ENCODE peak calls at places on chromosomes 2 and 18, in seven cellular contexts. W is endothelial cell of umbilical vein, B is stomach, A is prostate gland, N is GM23338, Q is Panc1, V is sigmoid colon. U is an unnamed sample. For H3K4me1, the result is how much of the 10 kb centered on the place peaks cover.

GRCh38 chr2:95025406-95026319 is at the start of gene MAL:
- DNase-seq in Q (no peak), W (no peak), V (no peak), N (peak), A (no peak), B (peak), U (no peak)

GRCh38 chr18:12283256-12283655 is 24.8 kb upstream of the TUBB6 start:
- DNase-seq in W (peak), N (peak), Q (no peak), V (no peak), B (no peak), A (no peak), U (no peak)

GRCh38 chr2:27251786-27252185 is 11.1 kb downstream of the SLC30A3 start:
- DNase-seq in Q (no peak), V (no peak), B (no peak), N (no peak), W (no peak), A (no peak), U (no peak)

GRCh38 chr18:46324087-46324486 is 219.9 kb downstream of the HAUS1 start:
- DNase-seq in V (no peak), Q (no peak), N (no peak), A (no peak), W (no peak), B (no peak), U (no peak)

GRCh38 chr2:231527091-231527395 is 3.2 kb downstream of the NMUR1 start:
- DNase-seq in V (peak), A (no peak), Q (no peak), N (peak), W (no peak), B (no peak), U (no peak)

GRCh38 chr2:167134381-167135072 is 246.2 kb downstream of the XIRP2 start:
- DNase-seq in W (peak), B (no peak), Q (peak), A (no peak), V (no peak), N (no peak), U (no peak)

GRCh38 chr2:227052879-227053278 is 111.1 kb downstream of the COL4A4 start:
- DNase-seq in N (no peak), W (no peak), A (peak), B (no peak), Q (no peak), V (no peak), U (no peak)

GRCh38 chr2:234771985-234772774 is 179.6 kb upstream of the SH3BP4 start:
- DNase-seq in Q (no peak), W (no peak), N (no peak), B (no peak), A (no peak), V (no peak), U (no peak)

GRCh38 chr2:46847185-46847710 is 68.4 kb downstream of the MCFD2 start:
- DNase-seq in N (no peak), B (peak), V (peak), Q (no peak), A (peak), W (peak), U (no peak)

GRCh38 chr2:224221455-224221913 is 180.4 kb downstream of the FAM124B start:
- DNase-seq in A (no peak), V (no peak), N (peak), Q (no peak), B (no peak), W (peak), U (no peak)

GRCh38 chr2:28470759-28471158 is 25.1 kb upstream of the PLB1 start:
- DNase-seq in Q (no peak), V (peak), B (no peak), A (no peak), N (no peak), W (no peak), U (no peak)

GRCh38 chr2:207511851-207512250 is 17.9 kb upstream of the CREB1 start:
- DNase-seq in Q (no peak), W (no peak), A (no peak), V (no peak), B (no peak), N (peak), U (no peak)

GRCh38 chr2:26850565-26850964 is 2.6 kb downstream of the DPYSL5 start:
- DNase-seq in N (no peak), B (no peak), W (no peak), V (no peak), Q (no peak), A (no peak), U (no peak)

GRCh38 chr2:134892282-134893054 is 26.2 kb upstream of the CCNT2 start:
- DNase-seq in W (no peak), Q (no peak), N (no peak), A (no peak), V (no peak), B (no peak), U (no peak)

GRCh38 chr2:177717831-177718618 is 325.5 kb downstream of the AGPS start:
- DNase-seq in A (no peak), B (no peak), W (peak), V (no peak), Q (no peak), N (peak), U (no peak)

GRCh38 chr18:32879497-32879896 is 106.7 kb upstream of the KLHL14 start:
- DNase-seq in Q (no peak), B (no peak), N (peak), V (no peak), A (no peak), W (no peak), U (no peak)

GRCh38 chr2:37670378-37671012 is 947 bp downstream of the CDC42EP3 start:
- DNase-seq in V (peak), A (no peak), N (no peak), W (peak), B (no peak), Q (no peak), U (no peak)

GRCh38 chr2:216555274-216555673 is 56.6 kb downstream of the RPL37A start:
- DNase-seq in B (peak), N (no peak), V (peak), W (peak), A (peak), Q (no peak), U (no peak)

GRCh38 chr2:51810197-51810596 is 778.3 kb upstream of the NRXN1 start:
- DNase-seq in A (no peak), N (no peak), W (no peak), Q (no peak), B (no peak), V (no peak), U (no peak)

GRCh38 chr2:31268344-31268743 is 34.4 kb downstream of the EHD3 start:
- DNase-seq in A (no peak), W (no peak), V (no peak), Q (no peak), B (no peak), N (peak), U (no peak)

GRCh38 chr2:134499307-134499706 is 219.5 kb downstream of the TMEM163 start:
- DNase-seq in A (no peak), Q (no peak), N (no peak), V (no peak), W (no peak), B (no peak), U (no peak)

GRCh38 chr2:8570637-8571036 is 111.2 kb upstream of the ID2 start:
- DNase-seq in N (no peak), B (peak), A (no peak), Q (no peak), V (peak), W (no peak), U (no peak)

GRCh38 chr2:23241611-23242245 is 143.3 kb upstream of the KLHL29 start:
- DNase-seq in Q (no peak), W (no peak), A (no peak), B (no peak), N (no peak), V (no peak), U (no peak)

GRCh38 chr2:67526283-67526682 is 129.2 kb downstream of the ETAA1 start:
- DNase-seq in B (no peak), N (no peak), W (peak), A (no peak), V (no peak), Q (no peak), U (no peak)

GRCh38 chr2:88185480-88185879 is 15.3 kb downstream of the THNSL2 start:
- DNase-seq in W (no peak), Q (no peak), V (no peak), B (no peak), A (no peak), N (no peak), U (no peak)

GRCh38 chr2:44510246-44510645 is 148.5 kb downstream of the CAMKMT start:
- DNase-seq in V (no peak), N (no peak), B (no peak), A (no peak), Q (no peak), W (no peak), U (no peak)

GRCh38 chr2:169480079-169480465 is 778 bp downstream of the BBS5 start:
- DNase-seq in V (no peak), B (no peak), Q (no peak), N (no peak), W (no peak), A (no peak), U (no peak)

GRCh38 chr2:195683174-195683573 is 26.1 kb downstream of the SLC39A10 start:
- DNase-seq in W (no peak), A (no peak), N (no peak), B (no peak), Q (no peak), V (no peak), U (no peak)

GRCh38 chr2:20649586-20650375 is 1.1 kb downstream of the HS1BP3 start:
- DNase-seq in N (no peak), Q (no peak), A (no peak), B (no peak), W (no peak), V (no peak), U (no peak)

GRCh38 chr2:1681323-1682310 is 62.7 kb downstream of the PXDN start:
- DNase-seq in A (peak), N (no peak), W (no peak), Q (no peak), V (peak), B (peak), U (no peak)

GRCh38 chr2:38788306-38788705 is 10.3 kb downstream of the GEMIN6 start:
- DNase-seq in B (no peak), N (no peak), Q (no peak), A (no peak), V (no peak), W (no peak), U (no peak)

GRCh38 chr18:79951545-79952456 is at the start of gene SLC66A2:
- DNase-seq in B (peak), V (peak), A (peak), Q (no peak), W (peak), N (peak), U (no peak)

GRCh38 chr2:10948606-10949230 is 37.0 kb downstream of the KCNF1 start:
- DNase-seq in Q (no peak), A (no peak), V (no peak), W (no peak), N (no peak), B (no peak), U (no peak)

GRCh38 chr18:5456577-5457466 is 87.0 kb downstream of the EPB41L3 start:
- DNase-seq in Q (no peak), N (peak), W (peak), A (no peak), B (no peak), V (peak), U (no peak)

GRCh38 chr2:119517433-119517832 is 6.8 kb downstream of the SCTR start:
- DNase-seq in V (no peak), W (peak), Q (peak), N (peak), A (peak), B (peak), U (no peak)

GRCh38 chr2:153595939-153596338 is 117.4 kb upstream of the RPRM start:
- DNase-seq in V (no peak), B (peak), Q (peak), A (no peak), N (peak), W (no peak), U (no peak)

GRCh38 chr2:160060297-160060696 is 2.1 kb downstream of the PLA2R1 start:
- DNase-seq in V (no peak), N (no peak), Q (no peak), W (no peak), A (no peak), B (no peak), U (no peak)

DNA sequence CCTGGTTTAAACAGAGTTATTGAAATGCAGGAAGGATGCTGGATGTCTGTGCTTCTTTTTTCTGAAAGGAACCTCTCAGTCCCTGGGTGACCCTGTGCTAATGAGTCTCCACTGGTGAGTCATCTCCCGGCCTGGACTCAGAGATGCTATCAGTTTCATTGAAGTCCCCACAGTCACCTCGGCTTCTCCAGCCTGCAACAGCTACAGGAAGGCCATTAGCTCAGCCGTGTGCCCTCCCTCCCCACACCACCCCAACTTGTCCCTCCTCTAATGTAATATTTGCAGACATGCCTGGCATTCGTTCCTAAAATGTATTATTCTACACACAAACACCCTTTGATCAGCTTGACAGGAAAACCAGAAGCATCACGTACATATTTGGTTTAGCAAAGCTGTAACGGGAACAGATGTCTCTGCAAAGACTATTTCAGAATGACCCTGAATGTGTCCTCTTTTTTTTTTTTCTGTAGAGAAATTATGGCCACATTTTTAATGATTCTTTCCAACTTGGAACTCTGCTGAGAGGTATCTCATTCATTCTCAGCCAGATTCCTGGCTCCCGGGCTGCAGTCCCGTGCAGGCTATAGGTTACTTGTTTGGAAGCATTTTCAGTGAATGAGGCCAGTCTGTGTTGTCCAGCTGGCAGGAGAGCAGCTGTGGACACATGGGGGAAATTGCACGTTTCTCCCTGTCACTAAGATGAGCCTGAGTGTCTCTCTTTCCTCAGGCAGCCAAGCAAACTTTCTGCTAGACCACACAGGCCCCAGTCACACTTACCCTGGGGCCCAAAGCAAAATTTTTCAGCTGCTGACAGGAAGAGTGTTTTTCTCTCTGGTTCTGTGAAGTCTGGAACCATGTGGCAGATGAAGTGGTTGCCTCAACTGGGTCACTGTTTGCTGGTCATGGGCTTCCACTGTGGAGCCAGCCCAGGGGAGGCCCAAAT is 430.9 kb downstream of the LPIN1 start:
- DNase-seq in B (peak), N (no peak), W (peak), Q (peak), A (peak), V (peak), U (no peak)
- TF ChIP-seq POLR2AphosphoS5 in B (no peak), N (no peak), W (no peak), Q (no peak), A (peak), V (peak), U (no peak)

GRCh38 chr2:25246001-25246400 is 77.6 kb upstream of the POMC start:
- DNase-seq in A (no peak), W (no peak), B (no peak), V (no peak), N (no peak), Q (no peak), U (no peak)

GRCh38 chr2:25249785-25250184 is 81.4 kb upstream of the POMC start:
- DNase-seq in V (no peak), A (no peak), Q (no peak), B (no peak), W (no peak), N (peak), U (no peak)

GRCh38 chr2:25246558-25247290 is 78.3 kb upstream of the POMC start:
- DNase-seq in N (no peak), B (no peak), Q (no peak), V (no peak), W (no peak), A (no peak), U (no peak)

GRCh38 chr2:25250331-25251031 is 82.1 kb upstream of the POMC start:
- DNase-seq in A (no peak), N (peak), W (no peak), B (no peak), Q (no peak), V (no peak), U (no peak)

DNA sequence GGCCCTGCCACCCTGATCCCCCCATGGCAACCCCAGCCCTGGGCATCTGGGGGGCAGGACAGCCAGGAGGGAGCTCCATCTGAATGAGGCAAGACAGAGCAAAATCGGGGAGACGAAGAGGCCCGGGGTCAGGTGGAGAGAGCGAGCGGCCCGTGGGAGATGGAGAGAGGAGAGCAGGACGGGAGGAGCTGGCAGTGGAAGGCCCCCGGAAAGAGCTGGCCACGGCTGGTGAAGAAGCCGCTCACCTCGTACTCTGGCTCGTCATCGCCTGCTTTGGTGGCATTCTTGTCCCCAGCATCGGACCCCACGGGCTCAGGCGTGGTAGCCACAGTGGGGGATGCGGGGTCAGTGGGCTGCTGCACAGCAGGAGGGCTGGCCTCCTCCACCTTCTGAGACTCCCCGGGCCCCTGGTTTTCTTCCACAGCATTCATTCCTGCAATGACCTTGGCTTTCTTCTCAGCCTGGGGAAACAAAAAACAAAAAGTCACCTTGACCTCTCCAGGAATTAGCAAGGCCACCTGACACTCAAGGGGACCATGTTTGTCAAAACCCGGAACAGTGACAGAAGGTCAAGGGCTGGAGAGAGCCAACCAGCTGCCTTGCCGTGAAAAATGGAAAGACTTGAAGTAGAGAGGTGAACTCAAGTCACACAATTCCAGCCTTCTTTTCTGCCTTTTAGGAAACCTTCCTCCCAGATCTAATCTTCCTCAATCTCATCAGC is 79.6 kb upstream of the POMC start:
- DNase-seq in B (no peak), V (no peak), N (no peak), W (no peak), A (no peak), Q (no peak), U (no peak)
- H3K27ac ChIP-seq in B (no peak), V (no peak), N (peak), W (no peak), A (no peak), Q (no peak), U (no peak)

GRCh38 chr18:8912348-8913057 is 190.0 kb upstream of the NDUFV2 start:
- DNase-seq in Q (no peak), V (no peak), B (no peak), N (peak), W (no peak), A (no peak), U (no peak)
- H3K4me1 ChIP-seq in Q (under half), V (under half), B (under half), N (under half), W (under half), A (under half), U (under half)

GRCh38 chr2:205034034-205034433 is 488.8 kb downstream of the PARD3B start:
- DNase-seq in W (no peak), Q (no peak), B (no peak), N (no peak), V (no peak), A (no peak), U (no peak)
- TF ChIP-seq POLR2AphosphoS5 in W (no peak), Q (no peak), B (no peak), N (no peak), V (no peak), A (no peak), U (no peak)

DNA sequence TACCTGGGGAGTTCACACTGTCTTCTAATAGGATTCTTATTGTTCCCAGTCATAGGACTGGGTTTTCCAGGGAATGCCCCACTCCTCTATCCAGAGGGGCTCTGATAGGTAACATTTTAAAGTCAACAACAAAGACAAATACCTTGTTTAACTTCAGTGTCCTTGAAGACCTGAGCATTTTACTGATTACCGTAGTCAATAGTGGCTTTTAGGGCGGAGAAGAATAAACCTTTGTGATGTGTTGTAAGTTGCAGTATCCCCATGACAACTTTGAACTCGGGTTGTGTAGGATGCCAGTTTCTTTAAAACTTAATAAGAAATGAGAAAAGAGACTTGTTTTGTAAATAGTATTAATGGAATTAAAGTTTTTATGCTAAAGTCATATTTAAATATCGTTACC is 5.9 kb downstream of the GATA6 start:
- DNase-seq in B (no peak), N (no peak), V (no peak), A (no peak), Q (no peak), W (peak), U (no peak)
- H3K27ac ChIP-seq in B (peak), N (no peak), V (peak), A (no peak), Q (no peak), W (peak), U (no peak)

DNA sequence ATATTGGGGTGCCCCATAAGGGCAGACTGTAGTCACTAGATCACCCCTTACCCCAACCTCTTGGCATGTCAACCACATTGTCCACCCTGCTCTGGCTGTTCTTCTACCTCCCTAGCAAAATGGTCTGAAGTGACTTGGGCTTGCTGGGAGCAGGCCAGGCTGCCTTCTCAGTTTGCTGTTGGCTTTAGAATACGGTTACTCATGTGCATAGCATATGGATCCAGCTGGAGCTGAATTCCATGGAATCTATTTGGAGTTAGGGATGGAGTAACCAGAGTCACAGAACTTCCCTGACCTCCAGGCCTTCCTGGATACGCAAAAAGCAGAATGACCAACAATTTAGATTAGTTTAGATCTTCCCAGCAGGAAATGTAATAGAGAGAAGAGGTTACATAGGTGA is 25.9 kb downstream of the PKDCC start:
- DNase-seq in A (no peak), V (no peak), N (no peak), Q (no peak), W (no peak), B (no peak), U (no peak)
- H3K4me1 ChIP-seq in A (under half), V (under half), N (under half), Q (under half), W (under half), B (under half), U (under half)

GRCh38 chr2:101725515-101726192 is 28.1 kb downstream of the MAP4K4 start:
- DNase-seq in N (peak), W (no peak), A (no peak), B (no peak), V (no peak), Q (no peak), U (no peak)

GRCh38 chr2:101723366-101724112 is 26.0 kb downstream of the MAP4K4 start:
- DNase-seq in V (no peak), Q (no peak), B (no peak), N (no peak), W (no peak), A (no peak), U (no peak)

GRCh38 chr2:101722878-101723277 is 25.4 kb downstream of the MAP4K4 start:
- DNase-seq in Q (no peak), V (no peak), N (no peak), B (no peak), A (no peak), W (no peak), U (no peak)

GRCh38 chr2:101724113-101724450 is 26.6 kb downstream of the MAP4K4 start:
- DNase-seq in N (no peak), Q (no peak), B (no peak), V (no peak), W (no peak), A (no peak), U (no peak)

GRCh38 chr2:101725038-101725437 is 27.5 kb downstream of the MAP4K4 start:
- DNase-seq in A (no peak), N (no peak), W (no peak), Q (no peak), V (no peak), B (no peak), U (no peak)
- TF ChIP-seq POLR2AphosphoS5 in A (no peak), N (no peak), W (no peak), Q (no peak), V (no peak), B (no peak), U (no peak)

U was measured in vagina.